ENCODE peak calls at places on chromosomes 13 and 19, in eight cellular contexts. G is upper lobe of right lung, B is thoracic aorta, N is mammary epithelial cell, A is breast epithelium, D is tibial nerve, C is BJ, O is lower lobe of right lung. U is an unnamed sample.

GRCh38 chr13:58476176-58476575 is 844.6 kb downstream of the PCDH17 start:
- DNase-seq in G (no peak), B (no peak), N (no peak), A (no peak), D (no peak), C (no peak), O (no peak), U (no peak)

GRCh38 chr13:72304121-72304745 is 423.2 kb downstream of the MZT1 start:
- DNase-seq in G (no peak), B (no peak), N (no peak), A (no peak), D (no peak), C (no peak), O (no peak), U (no peak)

GRCh38 chr13:26784704-26785639 is 24.4 kb upstream of the GPR12 start:
- DNase-seq in G (no peak), B (no peak), N (no peak), A (no peak), D (no peak), C (no peak), O (no peak), U (no peak)

GRCh38 chr19:14432817-14433453 is at the start of gene PKN1:
- DNase-seq in G (peak; percentile 84), B (no peak), N (no peak), A (no peak), D (no peak), C (no peak), O (peak; percentile 70), U (peak; percentile 75)

GRCh38 chr13:32823597-32823996 is 192.6 kb upstream of the KL start:
- DNase-seq in G (no peak), B (no peak), N (no peak), A (no peak), D (no peak), C (no peak), O (no peak), U (no peak)

GRCh38 chr13:76586842-76587241 is 299.4 kb downstream of the KCTD12 start:
- DNase-seq in G (no peak), B (no peak), N (no peak), A (no peak), D (no peak), C (no peak), O (no peak), U (no peak)

GRCh38 chr19:37932985-37933953 is 26.3 kb downstream of the SIPA1L3 start:
- DNase-seq in G (no peak), B (no peak), N (peak; percentile 70), A (no peak), D (no peak), C (no peak), O (no peak), U (peak; percentile 61)

GRCh38 chr13:101416181-101417042 is at the start of gene NALCN:
- DNase-seq in G (no peak), B (no peak), N (peak; percentile 14), A (no peak), D (no peak), C (no peak), O (peak; percentile 41), U (peak; percentile 36)

GRCh38 chr19:51293571-51294210 is 17.8 kb upstream of the IGLON5 start:
- DNase-seq in G (no peak), B (no peak), N (no peak), A (no peak), D (no peak), C (no peak), O (no peak), U (no peak)

GRCh38 chr19:38458991-38459390 is 25.5 kb downstream of the RYR1 start:
- DNase-seq in G (no peak), B (no peak), N (no peak), A (no peak), D (no peak), C (no peak), O (no peak), U (no peak)

GRCh38 chr19:15195381-15195964 is 5.3 kb downstream of the NOTCH3 start:
- DNase-seq in G (peak; percentile 86), B (peak; percentile 59), N (peak; percentile 80), A (peak; percentile 69), D (no peak), C (peak; percentile 4), O (peak; percentile 72), U (peak; percentile 83)

GRCh38 chr13:65034266-65034665 is 2195.9 kb downstream of the PCDH9 start:
- DNase-seq in G (peak; percentile 56), B (no peak), N (no peak), A (no peak), D (no peak), C (no peak), O (no peak), U (no peak)

GRCh38 chr19:4977299-4978174 is 8.6 kb downstream of the KDM4B start:
- DNase-seq in G (no peak), B (no peak), N (peak; percentile 45), A (no peak), D (no peak), C (peak; percentile 70), O (no peak), U (peak; percentile 62)

GRCh38 chr13:109584844-109585361 is 201.5 kb downstream of the IRS2 start:
- DNase-seq in G (no peak), B (no peak), N (no peak), A (no peak), D (no peak), C (no peak), O (no peak), U (no peak)

GRCh38 chr13:80011448-80012212 is 329.3 kb downstream of the SPRY2 start:
- DNase-seq in G (no peak), B (no peak), N (no peak), A (no peak), D (no peak), C (no peak), O (no peak), U (no peak)

GRCh38 chr13:21043898-21044297 is 17.5 kb downstream of the LATS2 start:
- DNase-seq in G (no peak), B (no peak), N (no peak), A (no peak), D (no peak), C (peak; percentile 36), O (no peak), U (no peak)

GRCh38 chr13:71867101-71867814 is at the start of gene DACH1:
- DNase-seq in G (peak; percentile 62), B (no peak), N (peak; percentile 23), A (no peak), D (no peak), C (no peak), O (peak; percentile 49), U (peak; percentile 57)

GRCh38 chr13:111368091-111368490 is 47.6 kb downstream of the TEX29 start:
- DNase-seq in G (no peak), B (no peak), N (no peak), A (no peak), D (no peak), C (no peak), O (no peak), U (no peak)

GRCh38 chr13:39405596-39405995 is 197.4 kb downstream of the LHFPL6 start:
- DNase-seq in G (no peak), B (no peak), N (no peak), A (no peak), D (no peak), C (no peak), O (no peak), U (no peak)

GRCh38 chr13:70203661-70204229 is 95.5 kb upstream of the KLHL1 start:
- DNase-seq in G (peak; percentile 25), B (no peak), N (no peak), A (no peak), D (no peak), C (no peak), O (no peak), U (no peak)

GRCh38 chr13:55160911-55161310 is 1979.8 kb upstream of the PRR20A start:
- DNase-seq in G (no peak), B (no peak), N (no peak), A (no peak), D (no peak), C (no peak), O (no peak), U (no peak)

GRCh38 chr13:85148009-85148408 is 651.2 kb downstream of the SLITRK6 start:
- DNase-seq in G (no peak), B (no peak), N (no peak), A (no peak), D (no peak), C (no peak), O (no peak), U (no peak)

GRCh38 chr13:20175907-20176652 is 15.2 kb upstream of the GJA3 start:
- DNase-seq in G (no peak), B (no peak), N (no peak), A (no peak), D (no peak), C (no peak), O (no peak), U (no peak)

GRCh38 chr19:55683449-55684261 is 8.6 kb downstream of the EPN1 start:
- DNase-seq in G (no peak), B (no peak), N (no peak), A (no peak), D (no peak), C (no peak), O (no peak), U (no peak)

GRCh38 chr19:3359850-3360493 is 6.4 kb upstream of the NFIC start:
- DNase-seq in G (peak; percentile 76), B (no peak), N (no peak), A (no peak), D (no peak), C (no peak), O (no peak), U (no peak)
- H3K4me3 ChIP-seq in G (peak overlapping the region; percentile 91), B (peak overlapping the region; percentile 98), N (peak overlapping the region; percentile 76), A (peak overlapping the region; percentile 100), D (peak overlapping the region; percentile 90), C (peak overlapping the region; percentile 81), O (peak overlapping the region; percentile 85), U (peak overlapping the region; percentile 92)

GRCh38 chr13:96065851-96066250 is 12.7 kb upstream of the UGGT2 start:
- DNase-seq in G (no peak), B (no peak), N (no peak), A (no peak), D (no peak), C (no peak), O (no peak), U (no peak)
- H3K27me3 ChIP-seq in G (no peaks in the 10 kb centered on the region), B (no peaks in the 10 kb centered on the region), N (peaks cover 3% of the 10 kb centered on the region), A (no peaks in the 10 kb centered on the region), D (no peaks in the 10 kb centered on the region), C (no peaks in the 10 kb centered on the region), O (peaks cover 9% of the 10 kb centered on the region), U (no peaks in the 10 kb centered on the region)

DNA sequence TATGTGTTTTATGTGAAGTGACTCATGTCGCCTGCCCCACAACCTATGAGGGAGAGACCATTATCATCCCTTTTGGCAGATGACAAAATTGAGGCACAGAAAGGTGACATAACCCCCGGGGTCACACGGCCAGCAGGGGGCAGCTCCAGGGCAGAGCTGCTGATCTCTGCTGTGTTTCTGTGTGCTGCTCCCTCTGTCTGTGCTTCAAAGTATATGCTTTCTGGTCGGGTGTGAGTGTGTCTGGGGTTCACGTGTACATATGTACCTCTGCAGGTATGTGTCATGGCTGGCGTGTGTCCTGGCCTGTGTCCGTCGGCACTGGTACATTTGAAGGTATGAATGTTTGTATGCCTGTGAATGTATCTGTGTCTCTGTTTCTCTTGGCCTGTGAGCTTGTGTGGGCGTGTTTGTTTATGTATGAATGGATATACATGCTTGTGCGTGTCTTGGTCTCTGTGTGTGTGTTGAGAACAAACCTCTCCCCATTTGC is 7.1 kb downstream of the LIPE start:
- DNase-seq in G (peak; percentile 78), B (no peak), N (peak; percentile 87), A (no peak), D (no peak), C (no peak), O (peak; percentile 65), U (peak; percentile 42)
- H3K36me3 ChIP-seq in G (no peaks in the 10 kb centered on the region), B (no peaks in the 10 kb centered on the region), N (no peaks in the 10 kb centered on the region), A (no peaks in the 10 kb centered on the region), D (no peaks in the 10 kb centered on the region), C (no peaks in the 10 kb centered on the region), O (no peaks in the 10 kb centered on the region), U (no peaks in the 10 kb centered on the region)

GRCh38 chr19:54620464-54620863 is 9.8 kb upstream of the LILRB1 start:
- DNase-seq in G (no peak), B (no peak), N (no peak), A (no peak), D (no peak), C (no peak), O (no peak), U (no peak)
- H3K4me3 ChIP-seq in G (no peak overlapping the region), B (peak overlapping the region; percentile 1), N (no peak overlapping the region), A (no peak overlapping the region), D (no peak overlapping the region), C (no peak overlapping the region), O (no peak overlapping the region), U (no peak overlapping the region)